ENCODE peak calls at places on chromosomes 1 and 21, in ten cellular contexts. C is WERI-Rb-1, Z is brain microvascular endothelial cell, P is HFF-Myc, A is left lung, K is AG09319, T is mucosa of descending colon, X is IMR-90, J is A549, R is adrenal gland. G is an unnamed sample.

GRCh38 chr1:11069233-11069950 is 9.6 kb upstream of the SRM start:
- DNase-seq in T (no peak), A (no peak), C (no peak), X (no peak), R (no peak), J (no peak), P (no peak), K (no peak), Z (no peak), G (no peak)

GRCh38 chr1:154431586-154432373 is 26.6 kb downstream of the IL6R start:
- DNase-seq in Z (peak), C (no peak), R (no peak), P (peak), T (no peak), A (no peak), J (no peak), K (peak), X (peak), G (peak)

GRCh38 chr1:203089651-203090045 is 3.8 kb upstream of the MYOG start:
- DNase-seq in K (no peak), R (no peak), J (no peak), C (peak), A (no peak), X (no peak), P (no peak), Z (no peak), T (no peak), G (no peak)

GRCh38 chr1:165011947-165012346 is 344.6 kb downstream of the LMX1A start:
- DNase-seq in J (no peak), C (no peak), P (no peak), R (no peak), Z (no peak), X (no peak), T (no peak), A (no peak), K (no peak), G (no peak)

GRCh38 chr21:24693779-24694178 is 913.5 kb downstream of the MRPL39 start:
- DNase-seq in X (no peak), Z (no peak), A (no peak), R (no peak), T (no peak), C (no peak), K (no peak), J (no peak), P (no peak), G (no peak)

GRCh38 chr1:62208087-62208486 is 13.4 kb downstream of the L1TD1 start:
- DNase-seq in K (no peak), T (no peak), X (no peak), R (no peak), J (no peak), P (no peak), C (no peak), A (no peak), Z (no peak), G (no peak)

GRCh38 chr1:235974616-235975015 is 90.3 kb downstream of the NID1 start:
- DNase-seq in A (no peak), P (no peak), J (no peak), C (no peak), T (no peak), Z (no peak), K (no peak), R (no peak), X (peak), G (no peak)

GRCh38 chr1:202056644-202057334 is 46.4 kb downstream of the ELF3 start:
- DNase-seq in A (peak), J (peak), R (no peak), K (no peak), Z (no peak), C (peak), T (peak), X (no peak), P (no peak), G (no peak)

GRCh38 chr1:9406111-9406510 is 113.4 kb downstream of the SPSB1 start:
- DNase-seq in K (no peak), R (no peak), J (no peak), P (no peak), X (no peak), Z (no peak), C (peak), A (no peak), T (no peak), G (no peak)

GRCh38 chr1:59673575-59674467 is 140.9 kb upstream of the HOOK1 start:
- DNase-seq in P (no peak), R (no peak), A (peak), T (peak), X (no peak), K (no peak), C (no peak), J (no peak), Z (no peak), G (no peak)

GRCh38 chr1:175169305-175170018 is 23.1 kb downstream of the KIAA0040 start:
- DNase-seq in R (no peak), C (no peak), Z (no peak), T (no peak), P (no peak), X (no peak), A (no peak), J (no peak), K (no peak), G (peak)

GRCh38 chr1:16236091-16236494 is 890 bp downstream of the CPLANE2 start:
- DNase-seq in K (no peak), C (no peak), R (no peak), Z (no peak), A (no peak), X (peak), T (peak), J (peak), P (no peak), G (no peak)

GRCh38 chr1:22053018-22053860 is 730 bp downstream of the CDC42 start:
- DNase-seq in P (no peak), K (peak), X (peak), A (peak), Z (peak), C (peak), T (peak), J (no peak), R (peak), G (peak)

GRCh38 chr1:8752921-8753713 is 64.3 kb downstream of the RERE start:
- DNase-seq in X (no peak), P (no peak), A (no peak), C (no peak), Z (no peak), J (no peak), T (no peak), R (no peak), K (no peak), G (no peak)

GRCh38 chr1:197692965-197693364 is 82.3 kb downstream of the DENND1B start:
- DNase-seq in K (no peak), C (no peak), T (no peak), J (no peak), R (no peak), X (peak), Z (no peak), P (no peak), A (no peak), G (no peak)

GRCh38 chr1:171919891-171920887 is 78.9 kb downstream of the DNM3 start:
- DNase-seq in A (no peak), P (no peak), C (no peak), R (no peak), K (no peak), Z (no peak), J (no peak), T (no peak), X (no peak), G (no peak)

GRCh38 chr1:44677201-44677520 is 2.6 kb downstream of the ARMH1 start:
- DNase-seq in K (no peak), C (no peak), J (peak), P (no peak), Z (peak), T (no peak), X (peak), R (no peak), A (no peak), G (no peak)
- TF ChIP-seq CTCF in K (peak), C (peak), J (peak), P (peak), Z (peak), T (no peak), X (peak), R (peak), A (peak), G (peak)

GRCh38 chr1:23978825-23979224 is 1.3 kb downstream of the SRSF10 start:
- DNase-seq in K (no peak), C (no peak), A (no peak), Z (no peak), J (no peak), R (no peak), P (no peak), X (no peak), T (no peak), G (no peak)
- TF ChIP-seq CTCF in K (no peak), C (no peak), A (no peak), Z (no peak), J (no peak), R (no peak), P (no peak), X (no peak), T (no peak), G (no peak)

DNA sequence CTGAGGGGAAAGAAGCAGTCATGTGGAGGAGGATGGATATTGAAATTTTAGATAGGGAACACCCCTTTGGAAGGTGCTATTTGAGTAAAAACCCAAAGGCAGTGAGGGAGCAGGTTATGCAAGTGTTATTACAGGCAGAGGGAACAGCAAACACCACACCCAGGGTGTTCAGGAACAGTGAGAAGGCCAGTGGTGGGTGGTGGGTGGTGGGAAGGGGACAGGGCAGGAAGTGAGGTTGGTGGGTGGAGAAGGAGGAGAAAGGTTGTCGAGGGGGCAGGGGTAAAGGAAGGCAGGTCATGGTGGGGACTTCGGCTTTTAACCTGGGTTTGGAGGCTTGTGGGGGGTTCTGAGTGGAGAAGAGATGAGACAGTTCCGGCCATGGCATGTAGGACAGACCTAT is 39.3 kb upstream of the SCMH1 start:
- DNase-seq in A (no peak), C (no peak), J (no peak), Z (no peak), T (no peak), P (no peak), X (no peak), K (no peak), R (no peak), G (no peak)
- TF ChIP-seq CTCF in A (no peak), C (no peak), J (no peak), Z (no peak), T (no peak), P (no peak), X (no peak), K (no peak), R (no peak), G (no peak)

GRCh38 chr1:30522031-30523004 is 201.1 kb downstream of the MATN1 start:
- DNase-seq in Z (no peak), C (no peak), K (peak), J (no peak), A (peak), P (peak), T (no peak), R (no peak), X (peak), G (no peak)

GRCh38 chr1:30525631-30525979 is 197.8 kb downstream of the MATN1 start:
- DNase-seq in Z (no peak), K (no peak), J (no peak), A (no peak), X (no peak), C (no peak), R (no peak), T (no peak), P (no peak), G (no peak)

GRCh38 chr1:30521261-30521865 is 202.0 kb downstream of the MATN1 start:
- DNase-seq in A (no peak), X (no peak), K (no peak), R (no peak), C (no peak), T (no peak), P (no peak), Z (no peak), J (no peak), G (no peak)

GRCh38 chr1:30524840-30525617 is 198.4 kb downstream of the MATN1 start:
- DNase-seq in X (no peak), K (no peak), J (no peak), R (no peak), A (no peak), Z (no peak), T (no peak), P (no peak), C (no peak), G (no peak)

DNA sequence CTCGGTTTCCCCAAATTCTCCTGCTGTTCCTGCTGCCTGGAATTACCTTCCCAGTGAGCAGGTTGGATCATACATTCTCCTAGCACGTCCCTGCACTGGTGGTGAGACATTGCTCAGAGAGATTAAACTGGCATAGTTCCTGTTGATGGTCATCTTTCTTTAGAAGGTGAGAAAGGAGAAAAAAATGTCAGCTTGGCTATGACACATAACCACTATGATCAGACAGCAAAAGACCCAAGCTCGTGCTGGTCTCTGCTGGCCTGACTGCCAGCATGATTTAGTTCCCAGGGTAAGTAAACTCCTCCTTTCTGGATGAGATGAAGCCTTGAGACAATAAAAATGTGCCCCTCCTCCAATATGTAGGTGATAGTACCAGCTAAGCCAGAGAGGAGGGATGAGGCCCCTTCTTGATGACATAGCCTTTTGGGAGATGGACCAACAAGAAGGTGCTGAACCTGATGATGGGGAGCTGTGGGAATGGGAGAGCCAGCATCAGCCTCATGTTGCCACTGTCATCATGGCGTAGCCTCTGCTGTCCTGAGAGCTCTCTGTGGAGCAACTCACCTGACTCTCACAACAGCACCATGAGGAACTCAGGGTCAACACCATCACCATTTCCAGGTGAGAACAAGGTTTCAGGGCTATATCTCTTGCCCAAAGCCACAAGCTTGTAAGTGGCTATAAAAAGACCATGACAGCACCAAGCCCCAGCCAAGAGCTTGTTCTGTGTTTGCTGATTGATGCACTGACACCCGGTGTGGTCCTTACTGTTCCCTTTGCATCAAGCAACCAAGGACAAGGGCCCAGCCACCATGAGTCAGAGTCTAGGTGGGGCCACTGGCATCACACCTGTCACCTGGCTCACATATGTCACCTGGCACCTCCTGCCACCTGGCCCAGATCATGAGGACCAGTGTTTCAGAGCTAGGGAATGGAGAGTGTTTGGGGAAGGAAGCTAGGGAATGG is 200.0 kb downstream of the MATN1 start:
- DNase-seq in Z (peak), P (no peak), T (no peak), J (no peak), R (no peak), K (no peak), A (no peak), C (no peak), X (peak), G (peak)
- TF ChIP-seq CTCF in Z (no peak), P (no peak), T (no peak), J (no peak), R (no peak), K (no peak), A (no peak), C (no peak), X (no peak), G (no peak)

DNA sequence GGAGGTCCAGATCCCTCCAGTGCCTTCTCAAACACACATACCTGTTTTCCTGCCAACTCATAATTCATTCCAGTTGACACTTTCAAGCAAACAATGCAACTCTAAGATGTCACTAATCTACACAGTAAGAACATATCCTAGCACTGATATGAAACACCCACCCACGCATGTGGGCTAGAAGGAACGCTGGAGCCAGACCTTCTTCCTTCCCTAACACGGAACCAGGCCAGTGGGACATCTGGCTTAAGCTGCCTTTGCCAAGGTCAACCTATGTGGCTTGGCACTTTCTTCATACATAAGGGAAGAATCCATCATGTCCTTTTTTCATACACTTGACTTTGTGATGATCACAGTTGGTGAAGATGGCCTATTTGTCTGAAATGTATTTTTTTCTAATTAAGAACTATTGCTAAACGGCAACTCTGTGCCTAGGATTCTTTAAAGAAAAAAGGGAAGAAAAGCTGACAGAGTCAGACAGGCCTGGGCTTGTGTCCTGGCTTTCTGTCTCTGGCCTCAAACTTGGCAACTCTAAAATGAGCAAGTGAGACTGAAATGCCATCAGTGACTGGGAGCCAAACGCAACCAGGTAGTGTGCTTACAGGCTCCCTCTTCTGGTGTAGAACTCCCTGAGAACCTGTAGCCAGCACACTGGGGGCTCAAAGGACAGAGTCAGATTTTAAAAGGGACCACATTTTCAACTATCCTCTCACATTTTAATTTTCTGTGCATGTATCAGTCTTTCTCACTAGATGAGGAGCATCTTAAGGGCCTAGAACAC is 92.6 kb upstream of the BEND5 start:
- DNase-seq in Z (no peak), T (no peak), K (no peak), J (no peak), X (no peak), A (no peak), P (no peak), C (no peak), R (no peak), G (no peak)
- TF ChIP-seq CTCF in Z (no peak), T (no peak), K (peak), J (no peak), X (no peak), A (no peak), P (no peak), C (peak), R (no peak), G (no peak)

DNA sequence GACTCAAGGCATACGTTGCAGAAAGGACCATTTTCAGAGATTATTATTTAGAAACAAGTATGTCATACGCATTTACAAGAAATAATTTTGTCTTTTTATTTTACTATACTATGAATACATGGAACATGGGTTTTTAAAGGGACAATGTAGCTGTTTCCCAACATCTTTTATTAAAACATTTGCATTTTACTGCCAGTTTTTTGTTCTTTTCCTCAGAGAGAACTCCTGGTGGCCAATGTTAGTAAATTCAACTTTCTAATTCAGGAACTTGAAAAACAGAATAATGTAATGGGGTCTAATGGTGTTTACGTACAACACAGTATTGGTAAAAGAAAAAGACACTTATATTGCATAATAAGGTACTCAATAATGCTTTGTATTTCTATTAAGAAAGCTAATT is 14.9 kb downstream of the PRDM2 start:
- DNase-seq in X (no peak), T (no peak), A (no peak), Z (no peak), C (no peak), K (no peak), J (no peak), P (no peak), R (no peak), G (no peak)
- TF ChIP-seq CTCF in X (peak), T (no peak), A (no peak), Z (peak), C (no peak), K (peak), J (no peak), P (no peak), R (peak), G (peak)

GRCh38 chr21:33973268-33973667 is 57.7 kb upstream of the ATP5PO start:
- DNase-seq in Z (no peak), K (no peak), P (no peak), T (no peak), R (no peak), A (no peak), X (no peak), J (no peak), C (no peak), G (no peak)
- TF ChIP-seq CTCF in Z (no peak), K (no peak), P (no peak), T (no peak), R (no peak), A (no peak), X (no peak), J (no peak), C (no peak), G (no peak)

DNA sequence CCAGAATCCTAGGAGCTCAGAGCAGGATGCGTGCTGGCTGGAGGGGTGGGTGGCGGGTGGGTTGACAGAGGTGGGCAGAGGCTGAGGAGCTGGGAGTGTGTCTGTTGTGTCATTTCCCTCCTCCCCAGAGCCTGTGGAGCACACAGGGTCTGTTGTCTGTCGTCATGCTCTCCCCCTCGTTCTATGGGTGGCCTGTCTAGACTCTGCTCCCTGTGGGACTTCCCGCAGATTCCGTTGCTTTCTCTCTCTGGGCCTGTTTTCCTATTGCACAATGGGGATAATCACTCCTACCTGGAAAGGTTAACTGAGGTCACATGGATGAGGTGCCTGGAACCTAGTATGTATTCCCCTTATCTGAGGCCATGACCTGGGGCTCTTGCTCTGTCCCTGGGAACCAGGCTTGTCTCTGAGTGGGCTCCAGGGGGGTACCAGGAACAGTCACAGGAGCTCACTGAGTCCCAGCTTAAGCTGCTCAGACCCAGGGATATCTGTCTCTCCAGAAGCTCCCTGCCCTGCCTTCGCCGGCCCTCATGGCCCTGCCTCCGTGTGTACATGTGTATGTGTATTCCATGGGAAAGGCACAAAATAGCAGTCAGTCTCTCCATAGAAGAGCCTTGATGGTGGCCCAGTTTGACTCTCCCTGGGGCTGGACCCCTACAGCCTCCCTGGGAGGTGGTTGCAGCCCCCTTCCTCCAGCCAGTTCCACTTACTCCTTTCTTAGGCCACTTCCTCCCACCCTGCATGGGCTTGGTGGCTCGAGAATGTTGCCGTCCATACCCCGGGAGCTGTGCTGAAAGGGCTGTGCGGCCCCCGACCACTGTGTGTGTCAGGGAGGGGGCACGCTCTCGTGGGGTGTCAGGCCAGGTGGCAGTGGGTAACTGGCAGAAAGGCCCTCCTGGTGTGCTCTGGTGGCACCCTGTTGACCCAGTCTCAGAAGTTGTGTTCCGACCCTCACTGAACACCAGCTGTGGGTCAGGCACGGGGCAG is 17.9 kb downstream of the PTPRF start:
- DNase-seq in A (no peak), R (no peak), X (no peak), Z (no peak), K (no peak), T (no peak), J (peak), P (no peak), C (no peak), G (peak)
- TF ChIP-seq CTCF in A (no peak), R (no peak), X (no peak), Z (no peak), K (no peak), T (no peak), J (no peak), P (no peak), C (no peak), G (no peak)